ENCODE peak calls at places on chromosomes 16 and 17, in seven cellular contexts. O is retinal pigment epithelial cell, A is uterus, F is fibroblast of pulmonary artery, M is stomach, V is neural progenitor cell, N is PC-3. I is an unnamed sample.

GRCh38 chr17:15106540-15106939 is 158.6 kb downstream of the PMP22 start:
- DNase-seq in O (no peak), M (no peak), F (no peak), N (peak), A (no peak), V (no peak), I (no peak)

GRCh38 chr17:73393962-73394361 is 82.2 kb upstream of the CDC42EP4 start:
- DNase-seq in O (no peak), V (no peak), F (no peak), N (peak), A (no peak), M (no peak), I (no peak)

GRCh38 chr17:31394544-31394943 is 3.1 kb downstream of the RAB11FIP4 start:
- DNase-seq in A (no peak), F (peak), M (peak), V (peak), N (peak), O (peak), I (peak)

GRCh38 chr16:79599837-79600635 is 501 bp downstream of the MAF start:
- DNase-seq in N (no peak), V (peak), M (peak), O (no peak), A (peak), F (peak), I (peak)

GRCh38 chr17:33657181-33657580 is 364.1 kb upstream of the ASIC2 start:
- DNase-seq in A (no peak), V (peak), N (no peak), F (no peak), M (no peak), O (no peak), I (no peak)

GRCh38 chr17:2722611-2723010 is 11.0 kb upstream of the CLUH start:
- DNase-seq in V (no peak), O (no peak), N (no peak), F (no peak), M (no peak), A (no peak), I (no peak)

GRCh38 chr17:50079334-50080095 is 15.6 kb upstream of the PDK2 start:
- DNase-seq in A (no peak), V (peak), F (peak), O (no peak), M (peak), N (peak), I (no peak)

GRCh38 chr16:8908779-8909468 is 26.8 kb downstream of the LITAFD start:
- DNase-seq in V (no peak), O (no peak), A (no peak), N (peak), M (no peak), F (no peak), I (no peak)

GRCh38 chr16:81492965-81493754 is 48.6 kb downstream of the CMIP start:
- DNase-seq in M (no peak), N (peak), V (no peak), A (no peak), O (no peak), F (no peak), I (no peak)

GRCh38 chr17:35733366-35733765 is 1.9 kb downstream of the RASL10B start:
- DNase-seq in F (no peak), N (no peak), M (no peak), A (no peak), V (no peak), O (no peak), I (no peak)

GRCh38 chr17:30519166-30519565 is 42.0 kb downstream of the GOSR1 start:
- DNase-seq in M (no peak), F (no peak), V (no peak), O (no peak), N (no peak), A (no peak), I (no peak)

DNA sequence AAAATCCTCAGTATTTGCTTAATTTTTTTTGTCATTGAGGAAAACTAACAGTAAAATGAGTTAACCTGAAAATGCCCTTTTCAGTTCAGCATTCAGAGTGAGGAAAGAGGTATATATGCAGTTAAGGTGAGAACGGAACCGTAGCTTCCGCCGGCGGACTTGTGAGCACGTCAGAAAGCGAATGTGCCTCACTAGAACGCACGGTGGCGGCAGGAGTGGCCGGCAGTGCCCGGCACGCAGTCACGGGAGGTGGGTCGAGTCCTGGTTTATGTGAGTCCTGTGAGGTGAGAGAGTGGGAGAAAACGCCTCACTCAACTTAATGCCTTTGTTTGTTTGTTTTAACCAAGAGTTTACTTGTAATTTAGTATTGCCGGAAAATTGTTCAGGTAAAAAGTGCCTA is 6.1 kb downstream of the SEC14L1 start:
- DNase-seq in N (no peak), O (no peak), A (no peak), M (peak), V (no peak), F (no peak), I (no peak)
- H3K4me3 ChIP-seq in N (no peak), O (no peak), A (no peak), M (no peak), V (no peak), F (no peak), I (peak)

DNA sequence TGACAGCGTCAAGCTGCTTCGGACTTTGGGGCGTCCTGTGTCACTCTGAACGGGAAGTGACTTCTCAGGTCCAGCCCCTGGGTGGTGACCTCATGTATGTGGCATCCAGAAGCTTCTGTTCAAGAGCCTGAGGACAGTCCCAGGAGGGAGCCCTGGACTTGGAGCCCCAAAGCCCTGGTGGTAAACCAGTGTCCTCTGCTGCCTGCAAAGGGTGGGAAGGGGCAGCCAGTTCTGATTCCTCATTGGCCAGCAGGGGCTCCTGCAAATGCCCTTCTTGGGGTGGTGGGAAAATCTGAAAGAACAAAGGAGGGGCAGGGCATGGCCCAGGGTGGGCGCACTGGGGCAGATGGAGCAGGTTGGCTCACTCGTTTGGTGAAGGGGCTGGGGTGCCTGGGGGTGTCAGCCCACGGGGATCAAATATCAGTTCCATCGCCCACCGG is 1.6 kb downstream of the OSGIN1 start:
- DNase-seq in V (no peak), N (peak), F (peak), O (no peak), A (peak), M (peak), I (peak)
- H3K4me3 ChIP-seq in V (no peak), N (peak), F (peak), O (peak), A (no peak), M (peak), I (peak)

GRCh38 chr17:66146394-66146793 is 45.5 kb downstream of the CEP112 start:
- DNase-seq in O (no peak), F (no peak), N (no peak), A (no peak), V (no peak), M (no peak), I (no peak)
- H3K4me3 ChIP-seq in O (no peak), F (no peak), N (no peak), A (no peak), V (no peak), M (no peak), I (no peak)

DNA sequence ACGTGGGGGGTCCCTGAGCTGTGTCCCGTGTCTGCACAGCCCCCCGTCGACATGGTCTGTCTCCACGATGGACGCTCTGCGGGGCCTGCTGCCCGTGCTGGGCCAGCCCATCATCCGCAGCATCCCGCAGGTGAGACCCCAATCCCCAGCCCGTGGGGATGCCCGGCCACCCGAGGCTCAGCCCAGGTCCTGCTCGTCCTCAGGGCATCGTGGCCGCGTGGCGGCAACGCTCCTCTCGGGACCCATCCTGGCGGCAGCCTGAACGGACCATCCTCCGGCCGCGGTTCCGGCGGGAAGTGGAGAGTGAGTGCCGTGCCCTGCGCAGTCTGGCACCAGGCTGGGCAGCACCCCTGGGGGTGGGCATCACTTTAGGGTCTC is 4.9 kb downstream of the MSLN start:
- DNase-seq in O (no peak), V (no peak), A (no peak), N (no peak), F (no peak), M (no peak), I (no peak)
- H3K4me3 ChIP-seq in O (no peak), V (no peak), A (no peak), N (no peak), F (no peak), M (no peak), I (no peak)

DNA sequence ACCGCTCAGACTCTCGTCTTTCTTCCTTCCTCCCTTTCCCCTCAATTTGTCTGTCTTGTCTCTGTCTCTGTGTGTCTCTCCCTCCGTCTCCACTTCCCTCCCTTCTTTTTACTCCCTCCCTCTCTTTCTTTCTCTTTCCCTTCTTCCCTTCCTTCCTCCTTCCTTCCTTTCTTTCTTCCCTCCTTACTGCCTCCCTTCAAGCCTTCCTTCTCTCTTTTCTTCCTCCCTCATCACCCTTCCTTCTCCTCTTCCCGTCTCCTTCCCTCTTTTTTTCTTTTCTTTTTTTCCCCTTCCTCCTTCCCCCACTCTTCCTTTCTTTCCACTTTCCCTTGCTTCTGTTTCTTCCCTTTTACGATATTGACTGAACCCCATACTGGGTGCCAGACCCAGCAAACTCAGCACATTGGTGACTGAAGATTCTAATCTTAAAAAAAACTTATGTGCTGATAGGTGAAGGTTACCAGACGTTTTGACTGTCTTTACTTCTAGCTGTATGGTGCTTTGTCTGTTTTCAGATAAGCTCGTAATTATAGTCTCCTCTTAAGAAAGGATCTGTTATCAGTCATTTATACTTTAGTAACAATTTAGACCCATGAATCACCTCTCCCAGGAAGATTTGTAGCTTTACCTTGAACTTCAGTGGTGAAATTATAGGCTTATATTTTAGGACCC is 481 bp upstream of the BRD7 start:
- DNase-seq in A (no peak), N (no peak), F (no peak), O (no peak), M (no peak), V (no peak), I (no peak)
- H3K4me3 ChIP-seq in A (peak), N (peak), F (peak), O (peak), M (peak), V (no peak), I (peak)